ENCODE peak calls at places on chromosomes 11 and 22, in four cellular contexts. Q is NCI-H510A, N is HTR-8/SVneo, U is NCI-H1930. P is an unnamed sample.
A peak's percentile ranks its signal among the peaks of the same experiment; 100 is the strongest.

GRCh38 chr11:127620660-127621059 is 620.1 kb upstream of the KIRREL3 start:
- DNase-seq in Q (no peak), N (no peak), U (no peak), P (no peak)

GRCh38 chr11:86418929-86419328 is 44.2 kb downstream of the CCDC81 start:
- DNase-seq in Q (no peak), N (no peak), U (peak; percentile 6), P (peak; percentile 34)

GRCh38 chr22:24938741-24939341 is 7.7 kb downstream of the LHFPL7 start:
- DNase-seq in Q (no peak), N (no peak), U (no peak), P (peak; percentile 72)

GRCh38 chr11:19432370-19433163 is 191.8 kb upstream of the E2F8 start:
- DNase-seq in Q (no peak), N (peak; percentile 48), U (no peak), P (no peak)

GRCh38 chr11:131658952-131659351 is 288.5 kb downstream of the NTM start:
- DNase-seq in Q (no peak), N (no peak), U (no peak), P (no peak)

GRCh38 chr22:20567371-20567847 is 60.0 kb downstream of the MED15 start:
- DNase-seq in Q (no peak), N (no peak), U (no peak), P (no peak)

GRCh38 chr11:106160494-106160893 is 83.0 kb downstream of the AASDHPPT start:
- DNase-seq in Q (no peak), N (no peak), U (no peak), P (peak; percentile 4)

GRCh38 chr11:125591659-125592304 is 870 bp upstream of the STT3A start:
- DNase-seq in Q (no peak), N (no peak), U (no peak), P (peak; percentile 51)

GRCh38 chr11:2713069-2713468 is 13.3 kb upstream of the KCNQ1OT1 start:
- DNase-seq in Q (no peak), N (no peak), U (no peak), P (no peak)

GRCh38 chr22:50547231-50547851 is 1.6 kb downstream of the KLHDC7B start:
- DNase-seq in Q (no peak), N (no peak), U (no peak), P (no peak)

GRCh38 chr22:44460287-44461082 is 37.5 kb downstream of the RTL6 start:
- DNase-seq in Q (no peak), N (no peak), U (no peak), P (no peak)

GRCh38 chr22:39472570-39473556 is 16.1 kb downstream of the MGAT3 start:
- DNase-seq in Q (peak; percentile 70), N (no peak), U (no peak), P (no peak)

GRCh38 chr22:29683536-29683935 is 36.3 kb upstream of the CABP7 start:
- DNase-seq in Q (no peak), N (no peak), U (no peak), P (no peak)

GRCh38 chr11:33015621-33016551 is at the start of gene DEPDC7:
- DNase-seq in Q (peak; percentile 43), N (peak; percentile 92), U (peak; percentile 59), P (peak; percentile 72)

GRCh38 chr11:34655335-34656008 is 34.6 kb downstream of the EHF start:
- DNase-seq in Q (no peak), N (no peak), U (no peak), P (no peak)

GRCh38 chr11:114321621-114322257 is 25.5 kb downstream of the NNMT start:
- DNase-seq in Q (no peak), N (no peak), U (no peak), P (no peak)

GRCh38 chr22:49523374-49524008 is 304.2 kb downstream of the BRD1 start:
- DNase-seq in Q (no peak), N (no peak), U (no peak), P (no peak)

GRCh38 chr11:118304227-118304808 is at the start of gene CD3E:
- DNase-seq in Q (no peak), N (no peak), U (no peak), P (no peak)

GRCh38 chr22:36386351-36386899 is 1.3 kb downstream of the MYH9 start:
- DNase-seq in Q (no peak), N (no peak), U (no peak), P (no peak)

GRCh38 chr22:49396817-49397216 is 430.9 kb downstream of the BRD1 start:
- DNase-seq in Q (no peak), N (no peak), U (no peak), P (no peak)

GRCh38 chr11:27926469-27926868 is 181.5 kb downstream of the KIF18A start:
- DNase-seq in Q (no peak), N (no peak), U (no peak), P (no peak)

GRCh38 chr22:27987557-27987956 is 68.5 kb upstream of the PITPNB start:
- DNase-seq in Q (no peak), N (peak; percentile 15), U (no peak), P (no peak)